ENCODE peak calls at places on chromosomes 2 and 18, in six cellular contexts. One of them, this sample, is unnamed.

GRCh38 chr2:119225084-119225864 is 1.6 kb downstream of the STEAP3 start:
- DNase-seq in astrocyte of the spinal cord: no peak
- DNase-seq in CD8-positive, alpha-beta memory T cell: no peak
- DNase-seq in CD4-positive, CD25-positive, alpha-beta regulatory T cell: no peak
- DNase-seq in PC-9: no peak
- DNase-seq in aorta: no peak
- DNase-seq in this sample: no peak

GRCh38 chr2:234829074-234829455 is 122.8 kb upstream of the SH3BP4 start:
- DNase-seq in PC-9: no peak
- DNase-seq in CD4-positive, CD25-positive, alpha-beta regulatory T cell: no peak
- DNase-seq in astrocyte of the spinal cord: no peak
- DNase-seq in CD8-positive, alpha-beta memory T cell: no peak
- DNase-seq in aorta: no peak
- DNase-seq in this sample: no peak

GRCh38 chr2:209556354-209556961 is 132.6 kb downstream of the MAP2 start:
- DNase-seq in aorta: no peak
- DNase-seq in CD4-positive, CD25-positive, alpha-beta regulatory T cell: no peak
- DNase-seq in astrocyte of the spinal cord: peak
- DNase-seq in CD8-positive, alpha-beta memory T cell: no peak
- DNase-seq in PC-9: peak
- DNase-seq in this sample: peak

GRCh38 chr2:205012961-205013360 is 467.7 kb downstream of the PARD3B start:
- DNase-seq in aorta: no peak
- DNase-seq in astrocyte of the spinal cord: no peak
- DNase-seq in PC-9: no peak
- DNase-seq in CD8-positive, alpha-beta memory T cell: no peak
- DNase-seq in CD4-positive, CD25-positive, alpha-beta regulatory T cell: no peak
- DNase-seq in this sample: no peak

GRCh38 chr18:51953521-51953920 is 386.5 kb upstream of the DCC start:
- DNase-seq in CD4-positive, CD25-positive, alpha-beta regulatory T cell: no peak
- DNase-seq in PC-9: no peak
- DNase-seq in aorta: no peak
- DNase-seq in CD8-positive, alpha-beta memory T cell: no peak
- DNase-seq in astrocyte of the spinal cord: no peak
- DNase-seq in this sample: no peak

GRCh38 chr2:176280156-176280555 is 10.9 kb downstream of the MTX2 start:
- DNase-seq in CD4-positive, CD25-positive, alpha-beta regulatory T cell: no peak
- DNase-seq in aorta: no peak
- DNase-seq in PC-9: no peak
- DNase-seq in astrocyte of the spinal cord: no peak
- DNase-seq in CD8-positive, alpha-beta memory T cell: no peak
- DNase-seq in this sample: no peak

GRCh38 chr2:112084689-112085381 is 29.8 kb downstream of the TMEM87B start:
- DNase-seq in CD8-positive, alpha-beta memory T cell: no peak
- DNase-seq in PC-9: no peak
- DNase-seq in CD4-positive, CD25-positive, alpha-beta regulatory T cell: no peak
- DNase-seq in aorta: no peak
- DNase-seq in astrocyte of the spinal cord: no peak
- DNase-seq in this sample: no peak

GRCh38 chr2:201882353-201883095 is 76.2 kb downstream of the CDK15 start:
- DNase-seq in CD4-positive, CD25-positive, alpha-beta regulatory T cell: no peak
- DNase-seq in aorta: peak
- DNase-seq in PC-9: no peak
- DNase-seq in astrocyte of the spinal cord: peak
- DNase-seq in CD8-positive, alpha-beta memory T cell: no peak
- DNase-seq in this sample: peak

GRCh38 chr2:205772983-205773382 is 90.7 kb downstream of the NRP2 start:
- DNase-seq in CD8-positive, alpha-beta memory T cell: no peak
- DNase-seq in astrocyte of the spinal cord: no peak
- DNase-seq in CD4-positive, CD25-positive, alpha-beta regulatory T cell: no peak
- DNase-seq in PC-9: no peak
- DNase-seq in aorta: no peak
- DNase-seq in this sample: peak

GRCh38 chr2:240586919-240587800 is 626 bp downstream of the CAPN10 start:
- DNase-seq in CD4-positive, CD25-positive, alpha-beta regulatory T cell: peak
- DNase-seq in aorta: peak
- DNase-seq in astrocyte of the spinal cord: no peak
- DNase-seq in CD8-positive, alpha-beta memory T cell: peak
- DNase-seq in PC-9: peak
- DNase-seq in this sample: peak

GRCh38 chr2:10918661-10919414 is 7.1 kb downstream of the KCNF1 start:
- DNase-seq in CD4-positive, CD25-positive, alpha-beta regulatory T cell: no peak
- DNase-seq in aorta: no peak
- DNase-seq in astrocyte of the spinal cord: no peak
- DNase-seq in CD8-positive, alpha-beta memory T cell: no peak
- DNase-seq in PC-9: no peak
- DNase-seq in this sample: no peak

GRCh38 chr2:88170472-88170892 is 336 bp downstream of the THNSL2 start:
- DNase-seq in astrocyte of the spinal cord: no peak
- DNase-seq in CD8-positive, alpha-beta memory T cell: no peak
- DNase-seq in CD4-positive, CD25-positive, alpha-beta regulatory T cell: no peak
- DNase-seq in aorta: peak
- DNase-seq in PC-9: no peak
- DNase-seq in this sample: no peak
- H3K4me3 ChIP-seq in astrocyte of the spinal cord: peak
- H3K4me3 ChIP-seq in CD8-positive, alpha-beta memory T cell: peak
- H3K4me3 ChIP-seq in CD4-positive, CD25-positive, alpha-beta regulatory T cell: no peak
- H3K4me3 ChIP-seq in aorta: peak
- H3K4me3 ChIP-seq in PC-9: peak
- H3K4me3 ChIP-seq in this sample: no peak

GRCh38 chr2:170362895-170363582 is 185.1 kb downstream of the MYO3B start:
- DNase-seq in CD8-positive, alpha-beta memory T cell: no peak
- DNase-seq in PC-9: peak
- DNase-seq in astrocyte of the spinal cord: no peak
- DNase-seq in CD4-positive, CD25-positive, alpha-beta regulatory T cell: no peak
- DNase-seq in aorta: no peak
- DNase-seq in this sample: peak

GRCh38 chr2:170365003-170365402 is 187.1 kb downstream of the MYO3B start:
- DNase-seq in CD8-positive, alpha-beta memory T cell: no peak
- DNase-seq in CD4-positive, CD25-positive, alpha-beta regulatory T cell: no peak
- DNase-seq in aorta: no peak
- DNase-seq in PC-9: no peak
- DNase-seq in astrocyte of the spinal cord: no peak
- DNase-seq in this sample: no peak

GRCh38 chr2:170361359-170361936 is 183.5 kb downstream of the MYO3B start:
- DNase-seq in PC-9: no peak
- DNase-seq in aorta: no peak
- DNase-seq in CD4-positive, CD25-positive, alpha-beta regulatory T cell: peak
- DNase-seq in astrocyte of the spinal cord: peak
- DNase-seq in CD8-positive, alpha-beta memory T cell: peak
- DNase-seq in this sample: peak

GRCh38 chr2:170360546-170361358 is 182.8 kb downstream of the MYO3B start:
- DNase-seq in aorta: no peak
- DNase-seq in CD4-positive, CD25-positive, alpha-beta regulatory T cell: no peak
- DNase-seq in PC-9: no peak
- DNase-seq in CD8-positive, alpha-beta memory T cell: no peak
- DNase-seq in astrocyte of the spinal cord: no peak
- DNase-seq in this sample: no peak

DNA sequence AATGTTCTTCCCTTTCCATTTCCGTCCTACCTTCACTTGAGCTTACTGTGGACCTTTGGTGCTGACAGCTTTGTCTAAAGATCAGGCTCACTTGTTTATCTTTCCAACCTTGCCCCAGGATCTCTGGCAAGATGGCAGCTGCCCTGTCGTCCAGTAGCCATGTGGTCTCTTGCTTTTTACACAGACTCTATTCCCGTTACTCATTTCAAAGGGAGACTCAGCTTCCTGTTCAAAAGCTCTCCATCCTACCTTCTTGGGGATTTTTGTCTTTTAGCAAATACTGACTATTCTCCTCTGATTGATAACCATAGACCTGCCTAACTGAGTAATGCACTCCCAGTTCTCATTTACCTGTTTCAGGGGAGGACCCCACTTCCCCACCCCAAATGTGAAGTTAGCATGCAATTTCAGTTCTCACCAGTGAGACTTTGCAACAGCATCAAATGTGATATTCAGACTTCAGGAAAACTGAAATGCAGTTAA is 184.4 kb downstream of the MYO3B start:
- DNase-seq in astrocyte of the spinal cord: no peak
- DNase-seq in PC-9: no peak
- DNase-seq in aorta: no peak
- DNase-seq in CD4-positive, CD25-positive, alpha-beta regulatory T cell: no peak
- DNase-seq in CD8-positive, alpha-beta memory T cell: no peak
- DNase-seq in this sample: no peak
- H3K4me3 ChIP-seq in astrocyte of the spinal cord: no peak
- H3K4me3 ChIP-seq in PC-9: no peak
- H3K4me3 ChIP-seq in aorta: no peak
- H3K4me3 ChIP-seq in CD4-positive, CD25-positive, alpha-beta regulatory T cell: no peak
- H3K4me3 ChIP-seq in CD8-positive, alpha-beta memory T cell: no peak
- H3K4me3 ChIP-seq in this sample: no peak

GRCh38 chr2:128710242-128710641 is 391.6 kb upstream of the HS6ST1 start:
- DNase-seq in aorta: no peak
- DNase-seq in CD4-positive, CD25-positive, alpha-beta regulatory T cell: no peak
- DNase-seq in PC-9: no peak
- DNase-seq in astrocyte of the spinal cord: no peak
- DNase-seq in CD8-positive, alpha-beta memory T cell: no peak
- DNase-seq in this sample: no peak
- H3K4me3 ChIP-seq in aorta: no peak
- H3K4me3 ChIP-seq in CD4-positive, CD25-positive, alpha-beta regulatory T cell: no peak
- H3K4me3 ChIP-seq in PC-9: no peak
- H3K4me3 ChIP-seq in astrocyte of the spinal cord: no peak
- H3K4me3 ChIP-seq in CD8-positive, alpha-beta memory T cell: no peak
- H3K4me3 ChIP-seq in this sample: peak

DNA sequence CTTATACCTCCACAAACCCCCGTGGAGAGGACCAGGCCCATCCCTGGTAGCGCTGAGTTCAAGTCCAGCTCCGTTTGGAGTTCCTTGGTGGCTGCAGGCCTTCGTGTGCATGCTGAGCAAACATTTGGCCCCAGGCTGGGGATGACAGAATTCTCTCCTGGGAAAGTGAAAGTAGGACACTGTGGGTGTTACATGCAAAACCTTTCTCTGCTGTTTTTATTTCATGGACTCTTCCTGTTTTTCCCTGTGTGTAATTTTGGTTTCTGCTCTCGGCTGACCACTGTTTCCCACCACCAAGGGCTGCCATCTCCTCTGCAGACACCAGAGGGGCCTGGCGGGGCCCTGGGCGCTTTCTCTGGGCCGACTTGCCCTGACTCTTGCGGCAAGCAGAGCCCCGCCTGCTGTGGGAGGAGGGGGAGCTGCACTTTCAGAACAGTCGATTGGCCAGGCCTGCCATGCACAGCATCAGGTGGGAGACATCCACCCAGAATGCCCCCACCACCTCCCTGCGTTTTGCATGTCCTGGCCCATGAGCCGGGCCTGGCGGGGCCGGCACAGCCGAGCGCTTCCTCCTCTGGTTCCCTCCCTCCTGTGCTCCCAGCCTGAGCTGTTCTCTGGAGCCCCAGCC is 102.4 kb downstream of the CABLES1 start:
- DNase-seq in aorta: peak
- DNase-seq in astrocyte of the spinal cord: peak
- DNase-seq in PC-9: no peak
- DNase-seq in CD4-positive, CD25-positive, alpha-beta regulatory T cell: peak
- DNase-seq in CD8-positive, alpha-beta memory T cell: no peak
- DNase-seq in this sample: no peak
- H3K4me3 ChIP-seq in aorta: peak
- H3K4me3 ChIP-seq in astrocyte of the spinal cord: no peak
- H3K4me3 ChIP-seq in PC-9: no peak
- H3K4me3 ChIP-seq in CD4-positive, CD25-positive, alpha-beta regulatory T cell: peak
- H3K4me3 ChIP-seq in CD8-positive, alpha-beta memory T cell: peak
- H3K4me3 ChIP-seq in this sample: no peak

GRCh38 chr18:79246309-79247108 is 149.2 kb upstream of the NFATC1 start:
- DNase-seq in CD8-positive, alpha-beta memory T cell: peak
- DNase-seq in CD4-positive, CD25-positive, alpha-beta regulatory T cell: peak
- DNase-seq in PC-9: peak
- DNase-seq in aorta: peak
- DNase-seq in astrocyte of the spinal cord: peak
- DNase-seq in this sample: peak
- H3K4me3 ChIP-seq in CD8-positive, alpha-beta memory T cell: peak
- H3K4me3 ChIP-seq in CD4-positive, CD25-positive, alpha-beta regulatory T cell: peak
- H3K4me3 ChIP-seq in PC-9: peak
- H3K4me3 ChIP-seq in aorta: no peak
- H3K4me3 ChIP-seq in astrocyte of the spinal cord: no peak
- H3K4me3 ChIP-seq in this sample: no peak

GRCh38 chr18:23939896-23940295 is 74.7 kb upstream of the TTC39C start:
- DNase-seq in CD4-positive, CD25-positive, alpha-beta regulatory T cell: no peak
- DNase-seq in PC-9: no peak
- DNase-seq in CD8-positive, alpha-beta memory T cell: no peak
- DNase-seq in astrocyte of the spinal cord: no peak
- DNase-seq in aorta: no peak
- DNase-seq in this sample: no peak
- H3K4me3 ChIP-seq in CD4-positive, CD25-positive, alpha-beta regulatory T cell: no peak
- H3K4me3 ChIP-seq in PC-9: no peak
- H3K4me3 ChIP-seq in CD8-positive, alpha-beta memory T cell: no peak
- H3K4me3 ChIP-seq in astrocyte of the spinal cord: no peak
- H3K4me3 ChIP-seq in aorta: no peak
- H3K4me3 ChIP-seq in this sample: no peak

GRCh38 chr2:38330754-38331153 is 46.3 kb downstream of the ATL2 start:
- DNase-seq in CD4-positive, CD25-positive, alpha-beta regulatory T cell: no peak
- DNase-seq in PC-9: no peak
- DNase-seq in aorta: no peak
- DNase-seq in astrocyte of the spinal cord: no peak
- DNase-seq in CD8-positive, alpha-beta memory T cell: no peak
- DNase-seq in this sample: no peak
- H3K4me3 ChIP-seq in CD4-positive, CD25-positive, alpha-beta regulatory T cell: no peak
- H3K4me3 ChIP-seq in PC-9: no peak
- H3K4me3 ChIP-seq in aorta: no peak
- H3K4me3 ChIP-seq in astrocyte of the spinal cord: no peak
- H3K4me3 ChIP-seq in CD8-positive, alpha-beta memory T cell: no peak
- H3K4me3 ChIP-seq in this sample: no peak

DNA sequence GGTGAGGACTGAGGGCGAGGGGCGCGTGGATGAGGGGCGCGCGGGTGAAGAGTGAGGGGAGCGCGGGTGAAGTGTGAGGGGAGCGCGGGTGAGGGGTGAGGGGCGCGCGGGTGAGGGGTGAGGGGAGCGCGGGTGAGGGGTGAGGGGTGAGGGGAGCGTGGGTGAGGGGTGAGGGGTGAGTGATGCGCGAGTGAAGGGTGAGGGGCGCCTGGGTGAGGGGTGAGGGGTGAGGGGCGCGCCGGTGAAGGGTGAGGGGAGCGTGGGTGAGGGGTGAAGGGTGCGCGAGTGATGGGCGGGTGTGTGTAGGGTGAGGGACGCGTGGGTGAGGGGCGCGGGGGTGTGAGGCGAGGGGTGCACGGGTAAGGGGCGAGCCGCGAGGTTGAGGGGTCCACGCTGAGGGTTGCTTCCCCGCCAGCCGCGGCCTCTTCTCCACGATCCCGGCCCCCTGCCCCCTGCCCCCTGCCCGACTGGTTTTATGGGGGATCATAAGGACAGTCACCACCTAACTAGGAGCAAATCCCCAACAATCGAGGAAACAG is 1.1 kb upstream of the SLC66A2 start:
- DNase-seq in CD8-positive, alpha-beta memory T cell: no peak
- DNase-seq in PC-9: no peak
- DNase-seq in astrocyte of the spinal cord: no peak
- DNase-seq in CD4-positive, CD25-positive, alpha-beta regulatory T cell: no peak
- DNase-seq in aorta: no peak
- DNase-seq in this sample: no peak
- H3K4me3 ChIP-seq in CD8-positive, alpha-beta memory T cell: peak
- H3K4me3 ChIP-seq in PC-9: no peak
- H3K4me3 ChIP-seq in astrocyte of the spinal cord: peak
- H3K4me3 ChIP-seq in CD4-positive, CD25-positive, alpha-beta regulatory T cell: no peak
- H3K4me3 ChIP-seq in aorta: no peak
- H3K4me3 ChIP-seq in this sample: peak